ENCODE peak calls at places on chromosomes 12 and 14, in five cellular contexts. Y, H, T, N and V are unnamed samples.

GRCh38 chr14:25111061-25111601 is 61.2 kb upstream of the STXBP6 start:
- DNase-seq in T (no peak), N (peak; percentile 98), Y (no peak), H (no peak), V (peak; percentile 2)

GRCh38 chr14:61822458-61822857 is 60.2 kb downstream of the SNAPC1 start:
- DNase-seq in Y (no peak), N (no peak), H (no peak), T (no peak), V (no peak)

GRCh38 chr12:89947437-89948265 is 239.0 kb upstream of the ATP2B1 start:
- DNase-seq in N (peak; percentile 95), Y (no peak), T (no peak), H (no peak), V (peak; percentile 81)

GRCh38 chr12:5487971-5488955 is 56.4 kb downstream of the NTF3 start:
- DNase-seq in Y (no peak), H (no peak), N (peak; percentile 89), T (no peak), V (no peak)

GRCh38 chr12:59115526-59115925 is 195.2 kb upstream of the LRIG3 start:
- DNase-seq in H (no peak), N (peak; percentile 52), Y (no peak), T (no peak), V (peak; percentile 28)

GRCh38 chr14:62289471-62289870 is 527.3 kb downstream of the SNAPC1 start:
- DNase-seq in N (peak; percentile 66), T (no peak), H (no peak), Y (no peak), V (no peak)

GRCh38 chr12:118498171-118498570 is 121.8 kb downstream of the SUDS3 start:
- DNase-seq in Y (no peak), N (no peak), H (no peak), T (no peak), V (peak; percentile 3)

GRCh38 chr14:20772650-20773049 is 4.4 kb downstream of the EDDM3B start:
- DNase-seq in Y (no peak), T (no peak), N (no peak), H (no peak), V (no peak)

GRCh38 chr12:130815028-130815741 is 23.9 kb downstream of the STX2 start:
- DNase-seq in T (no peak), N (no peak), H (no peak), Y (no peak), V (no peak)

GRCh38 chr14:68781161-68782021 is 11.5 kb downstream of the ZFP36L1 start:
- DNase-seq in H (no peak), Y (no peak), N (no peak), T (peak; percentile 54), V (no peak)

GRCh38 chr12:116954700-116955381 is 44.1 kb downstream of the FBXW8 start:
- DNase-seq in H (no peak), T (no peak), Y (peak; percentile 89), N (no peak), V (no peak)

GRCh38 chr12:70660620-70661219 is 23.5 kb upstream of the PTPRB start:
- DNase-seq in N (peak; percentile 77), H (no peak), Y (no peak), T (no peak), V (peak; percentile 94)

GRCh38 chr12:47087088-47087688 is 7.4 kb upstream of the AMIGO2 start:
- DNase-seq in Y (no peak), T (no peak), H (no peak), N (peak; percentile 43), V (no peak)

GRCh38 chr12:112368856-112369255 is 13.4 kb downstream of the HECTD4 start:
- DNase-seq in H (no peak), N (no peak), Y (no peak), T (no peak), V (no peak)

GRCh38 chr12:11763760-11764520 is 114.5 kb downstream of the ETV6 start:
- DNase-seq in N (peak; percentile 86), T (no peak), Y (no peak), H (no peak), V (peak; percentile 77)

GRCh38 chr12:51070004-51070403 is 13.4 kb downstream of the CSRNP2 start:
- DNase-seq in Y (no peak), N (peak; percentile 49), H (no peak), T (no peak), V (no peak)

GRCh38 chr12:77577756-77578155 is 252.9 kb upstream of the NAV3 start:
- DNase-seq in Y (no peak), T (no peak), H (no peak), N (peak; percentile 40), V (no peak)

GRCh38 chr14:43647302-43647701 is 859.8 kb downstream of the FSCB start:
- DNase-seq in H (no peak), Y (no peak), T (no peak), N (no peak), V (no peak)

GRCh38 chr12:7959278-7960063 is 23.5 kb upstream of the SLC2A3 start:
- DNase-seq in Y (no peak), N (no peak), H (no peak), T (peak; percentile 34), V (no peak)

GRCh38 chr12:53232641-53233538 is 881 bp upstream of the RARG start:
- DNase-seq in Y (peak; percentile 88), N (no peak), H (no peak), T (no peak), V (no peak)

GRCh38 chr14:54362089-54362504 is 34.7 kb upstream of the CDKN3 start:
- DNase-seq in Y (no peak), H (no peak), N (no peak), T (no peak), V (no peak)

GRCh38 chr12:26044007-26044394 is 80.8 kb downstream of the BHLHE41 start:
- DNase-seq in N (peak; percentile 51), T (no peak), Y (no peak), H (no peak), V (no peak)

GRCh38 chr14:67892466-67893120 is 73.0 kb downstream of the RAD51B start:
- DNase-seq in T (no peak), H (no peak), Y (no peak), N (no peak), V (no peak)

GRCh38 chr12:6335451-6336078 is 6.3 kb downstream of the TNFRSF1A start:
- DNase-seq in Y (peak; percentile 87), N (peak; percentile 88), H (no peak), T (peak; percentile 84), V (peak; percentile 85)

GRCh38 chr12:120230974-120231315 is 30.0 kb upstream of the RPLP0 start:
- DNase-seq in H (no peak), Y (no peak), N (no peak), T (no peak), V (no peak)

GRCh38 chr12:95634622-95635621 is 83.6 kb upstream of the USP44 start:
- DNase-seq in T (no peak), H (no peak), N (peak; percentile 94), Y (no peak), V (peak; percentile 67)

GRCh38 chr12:13374783-13375182 is 178.3 kb downstream of the EMP1 start:
- DNase-seq in H (no peak), T (no peak), Y (peak; percentile 50), N (no peak), V (no peak)

GRCh38 chr12:82082476-82082875 is 275.7 kb downstream of the CCDC59 start:
- DNase-seq in Y (no peak), H (no peak), N (no peak), T (no peak), V (no peak)

GRCh38 chr12:43637116-43637515 is 85.1 kb upstream of the ADAMTS20 start:
- DNase-seq in Y (no peak), N (no peak), T (no peak), H (no peak), V (no peak)

GRCh38 chr12:108332791-108333382 is 6.2 kb downstream of the CMKLR1 start:
- DNase-seq in T (no peak), N (no peak), H (no peak), Y (peak; percentile 71), V (peak; percentile 18)